ENCODE peak calls at places on chromosomes 1 and 21, in four cellular contexts. K is gastrocnemius medialis, W is heart right ventricle, U is cardiac fibroblast. O is an unnamed sample.

GRCh38 chr1:88595355-88595754 is 88.7 kb upstream of the PKN2 start:
- DNase-seq in K (no peak), W (no peak), U (peak), O (no peak)

GRCh38 chr1:33852711-33853110 is 11.2 kb upstream of the HMGB4 start:
- DNase-seq in K (no peak), W (no peak), U (no peak), O (no peak)

GRCh38 chr1:214584805-214585766 is 17.9 kb upstream of the CENPF start:
- DNase-seq in K (no peak), W (no peak), U (peak), O (no peak)

GRCh38 chr21:46111857-46112730 is 14.2 kb downstream of the COL6A2 start:
- DNase-seq in K (peak), W (peak), U (no peak), O (peak)

GRCh38 chr21:38965910-38966504 is 160.3 kb downstream of the ETS2 start:
- DNase-seq in K (peak), W (no peak), U (peak), O (no peak)

GRCh38 chr1:23567996-23568607 is 8.8 kb upstream of the ID3 start:
- DNase-seq in K (no peak), W (peak), U (no peak), O (peak)

GRCh38 chr1:173779946-173780345 is 44.5 kb upstream of the DARS2 start:
- DNase-seq in K (no peak), W (no peak), U (no peak), O (no peak)

GRCh38 chr1:70290248-70290647 is 64.3 kb downstream of the ANKRD13C start:
- DNase-seq in K (no peak), W (no peak), U (peak), O (no peak)

GRCh38 chr1:50700226-50701020 is 259.6 kb downstream of the FAF1 start:
- DNase-seq in K (no peak), W (no peak), U (no peak), O (no peak)

GRCh38 chr1:158163000-158163947 is 17.4 kb upstream of the CD1D start:
- DNase-seq in K (no peak), W (no peak), U (no peak), O (no peak)

GRCh38 chr1:210944255-210944654 is 189.7 kb downstream of the KCNH1 start:
- DNase-seq in K (no peak), W (no peak), U (no peak), O (no peak)

GRCh38 chr1:206658981-206659273 is 23.6 kb downstream of the DYRK3 start:
- DNase-seq in K (no peak), W (peak), U (no peak), O (peak)
- H3K4me3 ChIP-seq in K (peak), W (peak), U (no peak), O (peak)

DNA sequence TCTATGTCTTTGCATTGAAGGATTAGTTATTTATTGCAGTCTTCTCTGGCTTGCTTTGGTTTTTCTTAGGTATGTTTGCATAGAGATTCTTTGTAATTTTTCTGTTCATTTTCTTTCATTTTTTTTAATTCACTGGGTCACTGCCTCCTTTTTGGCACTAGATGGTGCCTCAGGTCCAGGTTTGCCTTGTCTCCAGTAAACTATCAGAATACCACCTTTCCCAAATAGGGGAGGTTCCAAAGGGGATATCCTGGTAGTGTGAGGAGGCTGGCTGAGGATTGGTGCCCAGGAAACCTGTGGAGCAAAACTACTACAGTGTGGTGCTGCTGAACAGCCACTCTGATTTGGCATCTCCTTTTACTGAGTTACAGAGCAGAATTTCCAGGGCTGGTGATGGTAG is 257.1 kb downstream of the KCTD3 start:
- DNase-seq in K (no peak), W (no peak), U (no peak), O (no peak)
- TF ChIP-seq CTCF in K (no peak), W (peak), U (peak), O (no peak)

GRCh38 chr1:72643142-72643541 is 360.8 kb upstream of the NEGR1 start:
- DNase-seq in K (no peak), W (no peak), U (no peak), O (no peak)

GRCh38 chr1:72649211-72649888 is 367.0 kb upstream of the NEGR1 start:
- DNase-seq in K (no peak), W (no peak), U (no peak), O (peak)

GRCh38 chr1:72649974-72650373 is 367.6 kb upstream of the NEGR1 start:
- DNase-seq in K (no peak), W (no peak), U (peak), O (no peak)

DNA sequence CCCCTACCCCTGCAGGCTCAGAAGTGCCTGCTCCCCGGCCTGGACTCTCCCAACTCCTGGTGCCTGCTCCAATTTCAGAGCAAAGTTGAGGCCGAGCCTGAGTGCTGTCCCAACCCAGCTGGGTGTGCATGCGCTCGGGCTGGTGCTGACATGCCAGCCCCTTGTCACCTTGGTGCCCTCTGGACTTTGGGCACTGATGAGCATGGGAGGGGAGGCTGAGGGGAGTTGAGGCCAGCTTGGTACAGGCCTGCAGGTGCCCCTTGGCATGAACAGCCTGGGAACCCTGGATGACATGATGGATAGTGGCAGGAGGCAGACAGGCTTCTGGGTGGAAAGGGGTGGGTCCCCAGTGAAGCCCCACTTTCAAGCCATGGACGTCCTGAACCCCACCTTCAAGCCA is 366.1 kb upstream of the NEGR1 start:
- DNase-seq in K (no peak), W (no peak), U (no peak), O (no peak)
- H3K4me3 ChIP-seq in K (no peak), W (no peak), U (no peak), O (no peak)

DNA sequence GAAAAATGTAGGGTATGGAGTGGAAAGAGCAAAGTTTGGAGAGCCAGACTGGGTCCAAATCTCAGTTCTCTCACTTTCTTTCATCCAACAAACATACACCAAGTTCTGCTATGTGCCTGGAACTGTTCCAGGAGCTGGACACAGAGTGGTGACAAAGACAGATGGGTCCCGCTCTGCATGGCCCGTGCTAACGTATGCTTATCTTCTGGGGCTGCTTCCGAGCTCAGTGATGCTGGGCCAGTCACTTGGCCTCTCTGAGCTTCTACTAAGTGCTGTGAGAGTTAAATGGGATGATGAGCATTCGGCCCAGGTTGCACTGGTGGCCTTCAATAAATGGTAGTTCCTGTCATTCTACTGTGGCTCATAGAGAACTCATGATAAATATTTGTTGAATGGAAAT is 4.0 kb downstream of the LEMD1 start:
- DNase-seq in K (no peak), W (no peak), U (no peak), O (no peak)
- TF ChIP-seq CTCF in K (no peak), W (no peak), U (no peak), O (no peak)

GRCh38 chr1:46370214-46370633 is 23.9 kb upstream of the FAAH start:
- DNase-seq in K (no peak), W (no peak), U (peak), O (no peak)
- H3K4me3 ChIP-seq in K (no peak), W (no peak), U (no peak), O (no peak)

GRCh38 chr1:58155418-58156123 is 391.0 kb downstream of the OMA1 start:
- DNase-seq in K (no peak), W (peak), U (peak), O (no peak)
- TF ChIP-seq CTCF in K (no peak), W (peak), U (no peak), O (peak)